ENCODE peak calls at places on chromosomes 4 and X, in eight cellular contexts. E is heart left ventricle, D is endothelial cell of umbilical vein, C is transverse colon, K is K562, V is esophagus muscularis mucosa, R is breast epithelium, P is uterus. X is an unnamed sample. For H3K9me3, the result is how much of the 10 kb centered on the place peaks cover.

GRCh38 chrX:23514082-23514481 is 153.2 kb upstream of the PRDX4 start:
- DNase-seq in E (no peak), D (no peak), C (no peak), K (no peak), V (no peak), R (no peak), P (no peak), X (no peak)

GRCh38 chr4:107862658-107863057 is 37.9 kb downstream of the SGMS2 start:
- DNase-seq in E (no peak), D (peak), C (peak), K (no peak), V (no peak), R (no peak), P (no peak), X (no peak)

GRCh38 chr4:154506253-154506652 is 14.7 kb upstream of the DCHS2 start:
- DNase-seq in E (no peak), D (peak), C (no peak), K (peak), V (peak), R (no peak), P (peak), X (no peak)

GRCh38 chr4:24091632-24092240 is 201.9 kb upstream of the PPARGC1A start:
- DNase-seq in E (no peak), D (no peak), C (no peak), K (no peak), V (no peak), R (no peak), P (no peak), X (no peak)

GRCh38 chrX:103197721-103198306 is 17.1 kb upstream of the BEX4 start:
- DNase-seq in E (no peak), D (peak), C (no peak), K (no peak), V (no peak), R (no peak), P (no peak), X (no peak)

GRCh38 chrX:14676431-14676830 is 147.1 kb downstream of the GLRA2 start:
- DNase-seq in E (no peak), D (peak), C (no peak), K (no peak), V (no peak), R (no peak), P (no peak), X (no peak)

GRCh38 chr4:4637710-4638109 is 95.9 kb upstream of the STX18 start:
- DNase-seq in E (no peak), D (no peak), C (no peak), K (no peak), V (no peak), R (no peak), P (no peak), X (no peak)

GRCh38 chr4:3422808-3423297 is 18.9 kb upstream of the HGFAC start:
- DNase-seq in E (no peak), D (no peak), C (no peak), K (no peak), V (no peak), R (no peak), P (no peak), X (no peak)

GRCh38 chr4:108810087-108810486 is 47.2 kb upstream of the ETNPPL start:
- DNase-seq in E (no peak), D (no peak), C (no peak), K (no peak), V (no peak), R (no peak), P (no peak), X (no peak)

GRCh38 chr4:166042510-166043055 is 169.5 kb downstream of the TLL1 start:
- DNase-seq in E (peak), D (peak), C (no peak), K (no peak), V (no peak), R (no peak), P (no peak), X (no peak)

GRCh38 chr4:33780952-33781655 is 2463.2 kb downstream of the ARAP2 start:
- DNase-seq in E (no peak), D (peak), C (no peak), K (no peak), V (no peak), R (no peak), P (no peak), X (no peak)

GRCh38 chr4:8290701-8290970 is 21.1 kb downstream of the HTRA3 start:
- DNase-seq in E (peak), D (no peak), C (no peak), K (no peak), V (no peak), R (no peak), P (no peak), X (no peak)

GRCh38 chr4:187042251-187042650 is 318.6 kb upstream of the FAT1 start:
- DNase-seq in E (no peak), D (no peak), C (no peak), K (no peak), V (no peak), R (no peak), P (no peak), X (no peak)

GRCh38 chr4:4857809-4858508 is 1.5 kb upstream of the MSX1 start:
- DNase-seq in E (no peak), D (no peak), C (no peak), K (no peak), V (no peak), R (no peak), P (no peak), X (no peak)

GRCh38 chr4:20384456-20384855 is 132.8 kb downstream of the SLIT2 start:
- DNase-seq in E (no peak), D (no peak), C (no peak), K (no peak), V (no peak), R (no peak), P (no peak), X (no peak)

GRCh38 chrX:128781506-128781905 is 729.3 kb upstream of the ACTRT1 start:
- DNase-seq in E (no peak), D (no peak), C (peak), K (no peak), V (no peak), R (no peak), P (no peak), X (no peak)

GRCh38 chrX:86023806-86024205 is 23.6 kb downstream of the CHM start:
- DNase-seq in E (no peak), D (no peak), C (no peak), K (no peak), V (no peak), R (no peak), P (no peak), X (no peak)

DNA sequence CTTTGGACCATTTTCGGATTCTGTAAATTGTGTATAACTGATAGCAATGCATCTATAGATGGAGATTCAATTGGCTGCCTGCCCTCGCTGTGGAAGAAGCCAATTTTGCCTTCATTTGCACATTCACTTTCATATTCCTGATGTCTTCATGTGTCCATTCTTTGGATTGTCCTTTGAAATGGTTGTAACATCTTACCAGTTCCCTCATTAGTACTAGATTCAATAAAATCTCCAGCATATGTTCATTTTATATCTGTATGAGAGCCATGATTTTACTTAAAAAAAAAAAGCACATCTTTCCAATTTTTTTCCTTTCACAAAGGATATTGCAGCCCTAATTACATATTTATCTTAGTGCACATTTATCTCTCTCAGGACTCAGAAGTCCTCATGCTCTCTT is 61.7 kb downstream of the BEND2 start:
- DNase-seq in E (no peak), D (no peak), C (no peak), K (no peak), V (no peak), R (no peak), P (no peak), X (no peak)
- TF ChIP-seq POLR2A in E (no peak), D (no peak), C (no peak), K (no peak), V (no peak), R (no peak), P (no peak), X (no peak)

GRCh38 chrX:118346258-118347094 is 570 bp downstream of the WDR44 start:
- DNase-seq in E (no peak), D (peak), C (peak), K (peak), V (peak), R (peak), P (peak), X (peak)

GRCh38 chrX:118345401-118346257 is at the start of gene WDR44:
- DNase-seq in E (peak), D (peak), C (peak), K (peak), V (peak), R (peak), P (peak), X (peak)

GRCh38 chrX:118348186-118348810 is 2.4 kb downstream of the WDR44 start:
- DNase-seq in E (no peak), D (no peak), C (no peak), K (no peak), V (no peak), R (no peak), P (no peak), X (no peak)

GRCh38 chrX:118347131-118347530 is 1.2 kb downstream of the WDR44 start:
- DNase-seq in E (no peak), D (peak), C (no peak), K (peak), V (no peak), R (no peak), P (no peak), X (no peak)

DNA sequence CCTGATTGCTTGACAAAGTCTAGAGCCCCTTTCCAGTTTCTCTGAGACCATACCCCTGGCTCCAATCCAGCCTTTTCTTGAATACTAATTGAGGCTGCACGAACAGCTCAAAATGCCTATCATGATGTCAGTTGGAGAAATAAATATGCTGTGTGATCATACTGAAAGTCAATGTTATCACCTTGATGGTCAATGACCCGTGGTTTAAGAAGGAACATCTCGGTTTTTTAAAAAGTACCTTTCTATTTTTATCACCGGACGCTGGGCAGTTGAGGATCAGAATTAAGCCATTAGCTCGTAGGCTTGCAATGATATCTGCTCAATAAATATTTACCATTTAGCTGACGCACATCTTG is 883 bp upstream of the WDR44 start:
- DNase-seq in E (no peak), D (no peak), C (no peak), K (no peak), V (no peak), R (no peak), P (no peak), X (no peak)
- H3K27ac ChIP-seq in E (peak), D (peak), C (peak), K (peak), V (peak), R (peak), P (peak), X (peak)

GRCh38 chr4:164210377-164210776 is 543.6 kb upstream of the SMIM31 start:
- DNase-seq in E (no peak), D (no peak), C (no peak), K (no peak), V (no peak), R (no peak), P (no peak), X (no peak)

GRCh38 chr4:164207460-164207859 is 546.5 kb upstream of the SMIM31 start:
- DNase-seq in E (no peak), D (no peak), C (no peak), K (no peak), V (no peak), R (no peak), P (no peak), X (no peak)

GRCh38 chr4:164215113-164215741 is 538.7 kb upstream of the SMIM31 start:
- DNase-seq in E (no peak), D (no peak), C (no peak), K (no peak), V (no peak), R (no peak), P (no peak), X (no peak)

GRCh38 chr4:164212134-164212533 is 541.8 kb upstream of the SMIM31 start:
- DNase-seq in E (no peak), D (no peak), C (no peak), K (no peak), V (no peak), R (no peak), P (no peak), X (no peak)

DNA sequence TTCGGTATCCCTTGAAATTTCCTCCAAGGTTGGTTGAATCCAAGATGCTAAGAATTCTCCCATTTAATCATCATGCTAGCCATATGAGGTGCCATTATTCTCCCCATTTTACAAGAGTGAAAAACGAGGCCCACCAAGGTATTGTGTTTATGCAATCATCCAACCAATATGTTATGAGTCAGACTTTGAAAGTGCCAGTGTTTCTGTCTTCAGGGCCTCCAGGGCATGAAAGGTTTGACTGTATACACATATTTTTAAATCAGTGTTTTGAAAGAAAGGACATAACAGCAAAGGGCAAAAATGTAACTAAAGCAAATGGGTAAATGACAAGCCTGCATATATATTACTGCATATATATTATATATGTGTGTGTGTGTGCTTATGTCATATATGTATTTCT is 541.2 kb upstream of the SMIM31 start:
- DNase-seq in E (no peak), D (no peak), C (no peak), K (no peak), V (no peak), R (no peak), P (no peak), X (no peak)
- H3K9me3 ChIP-seq in E (under half), D (under half), C (under half), K (under half), V (under half), R (under half), P (under half), X (under half)

GRCh38 chr4:124804584-124804983 is 92.1 kb upstream of the ANKRD50 start:
- DNase-seq in E (no peak), D (no peak), C (no peak), K (no peak), V (no peak), R (no peak), P (no peak), X (no peak)

GRCh38 chr4:124806403-124806802 is 93.9 kb upstream of the ANKRD50 start:
- DNase-seq in E (no peak), D (no peak), C (no peak), K (peak), V (no peak), R (no peak), P (no peak), X (no peak)

GRCh38 chr4:124810814-124811213 is 98.3 kb upstream of the ANKRD50 start:
- DNase-seq in E (no peak), D (no peak), C (no peak), K (no peak), V (no peak), R (no peak), P (no peak), X (no peak)

GRCh38 chr4:124804041-124804440 is 91.5 kb upstream of the ANKRD50 start:
- DNase-seq in E (no peak), D (no peak), C (no peak), K (no peak), V (no peak), R (no peak), P (no peak), X (no peak)

GRCh38 chr4:124807421-124807820 is 94.9 kb upstream of the ANKRD50 start:
- DNase-seq in E (no peak), D (no peak), C (no peak), K (no peak), V (no peak), R (no peak), P (no peak), X (no peak)
- TF ChIP-seq POLR2A in E (no peak), D (no peak), C (no peak), K (no peak), V (no peak), R (no peak), P (no peak), X (no peak)

DNA sequence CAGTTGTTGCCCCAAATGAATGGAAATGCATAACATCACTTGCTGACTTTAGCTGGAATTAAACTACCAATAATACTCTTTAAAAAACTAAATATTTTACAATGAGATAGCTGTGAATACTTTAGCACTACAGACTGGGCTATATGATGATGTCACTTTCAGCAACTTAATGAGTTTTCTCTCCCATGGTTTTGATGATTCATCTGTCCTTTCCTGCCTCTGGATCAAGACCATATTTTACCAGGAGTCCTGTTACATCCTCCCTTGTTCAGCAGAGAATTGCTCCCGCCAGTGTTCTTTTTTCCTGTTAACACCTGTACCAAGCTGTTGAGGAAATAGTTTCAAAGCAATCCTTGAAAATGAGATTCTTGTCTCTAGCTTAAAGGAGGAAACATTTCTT is 543.0 kb downstream of the SPRY1 start:
- DNase-seq in E (no peak), D (peak), C (no peak), K (no peak), V (no peak), R (no peak), P (no peak), X (no peak)
- H3K27ac ChIP-seq in E (no peak), D (peak), C (no peak), K (no peak), V (no peak), R (no peak), P (no peak), X (no peak)

X was measured in upper lobe of left lung.